ENCODE peak calls at places on chromosomes 12 and 14, in four cellular contexts. One of them, this sample, is unnamed.

GRCh38 chr12:96046543-96047137 is 11.3 kb upstream of the LTA4H start:
- DNase-seq in H1: no peak
- DNase-seq in HepG2: no peak
- DNase-seq in A549: no peak
- DNase-seq in this sample: no peak

GRCh38 chr12:111180830-111181726 is 187.8 kb downstream of the PHETA1 start:
- DNase-seq in H1: no peak
- DNase-seq in HepG2: no peak
- DNase-seq in A549: no peak
- DNase-seq in this sample: peak

GRCh38 chr12:77746108-77746507 is 84.6 kb upstream of the NAV3 start:
- DNase-seq in H1: no peak
- DNase-seq in A549: no peak
- DNase-seq in HepG2: no peak
- DNase-seq in this sample: no peak

GRCh38 chr14:65019944-65020566 is 33.4 kb downstream of the FNTB start:
- DNase-seq in H1: no peak
- DNase-seq in A549: peak
- DNase-seq in HepG2: peak
- DNase-seq in this sample: peak

GRCh38 chr12:118760623-118761022 is 220.7 kb upstream of the SRRM4 start:
- DNase-seq in HepG2: no peak
- DNase-seq in A549: no peak
- DNase-seq in H1: no peak
- DNase-seq in this sample: no peak

GRCh38 chr14:93031505-93032300 is 84.0 kb downstream of the ITPK1 start:
- DNase-seq in A549: no peak
- DNase-seq in HepG2: no peak
- DNase-seq in H1: no peak
- DNase-seq in this sample: no peak

GRCh38 chr14:98999345-98999744 is 272.7 kb downstream of the BCL11B start:
- DNase-seq in HepG2: no peak
- DNase-seq in A549: no peak
- DNase-seq in H1: no peak
- DNase-seq in this sample: no peak

GRCh38 chr14:84643438-84643837 is 886.5 kb upstream of the FLRT2 start:
- DNase-seq in HepG2: no peak
- DNase-seq in A549: no peak
- DNase-seq in H1: no peak
- DNase-seq in this sample: no peak

GRCh38 chr12:116276433-116277216 is 868 bp downstream of the MED13L start:
- DNase-seq in H1: peak
- DNase-seq in HepG2: peak
- DNase-seq in A549: peak
- DNase-seq in this sample: peak

DNA sequence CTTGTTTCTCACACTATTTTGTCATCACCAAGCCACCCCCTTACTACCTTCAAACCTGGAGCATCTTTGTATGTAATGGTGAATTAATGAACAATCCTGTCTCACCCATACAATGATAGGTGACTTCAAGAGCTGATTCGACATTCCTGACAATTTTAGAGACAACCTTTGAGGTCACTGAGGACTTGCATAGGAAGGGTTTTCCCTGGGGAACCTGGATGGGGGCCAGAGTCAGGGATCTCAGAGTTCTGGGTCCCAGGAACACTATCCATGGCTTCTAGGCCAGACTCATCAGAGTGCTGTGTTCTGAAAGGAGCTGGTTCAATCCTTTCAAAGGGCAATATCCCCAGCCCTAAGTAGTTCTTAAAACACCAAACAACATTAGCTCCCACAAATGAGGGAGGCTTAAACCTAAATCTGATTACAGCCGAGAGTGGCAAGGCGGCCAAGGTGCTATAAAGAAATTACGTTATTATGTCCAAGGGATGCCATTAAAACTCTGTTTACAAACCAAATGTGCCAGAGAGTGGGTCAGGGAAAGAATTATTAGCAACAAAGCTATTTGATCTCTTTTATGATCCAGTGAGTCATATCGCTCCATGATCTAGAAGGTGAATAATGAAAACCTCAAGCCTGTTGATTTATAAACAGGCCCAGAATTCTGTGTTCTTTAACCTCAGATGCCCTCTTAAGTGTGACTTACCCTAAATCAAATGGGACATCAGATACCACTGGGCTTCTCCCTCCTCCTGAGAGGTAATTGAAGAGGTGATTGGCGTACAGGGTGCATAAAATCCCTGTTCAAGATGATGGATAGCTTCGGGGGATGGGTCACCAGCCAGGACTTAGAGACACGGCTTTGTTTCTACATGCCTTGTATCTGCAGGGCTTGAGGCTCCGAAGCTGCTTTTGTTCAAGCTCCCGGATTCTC is 230.2 kb upstream of the TBX3 start:
- DNase-seq in H1: no peak
- DNase-seq in A549: peak
- DNase-seq in HepG2: no peak
- DNase-seq in this sample: no peak
- TF ChIP-seq PHF8 in H1: no peak
- TF ChIP-seq PHF8 in A549: no peak
- TF ChIP-seq PHF8 in HepG2: no peak
- TF ChIP-seq PHF8 in this sample: no peak

DNA sequence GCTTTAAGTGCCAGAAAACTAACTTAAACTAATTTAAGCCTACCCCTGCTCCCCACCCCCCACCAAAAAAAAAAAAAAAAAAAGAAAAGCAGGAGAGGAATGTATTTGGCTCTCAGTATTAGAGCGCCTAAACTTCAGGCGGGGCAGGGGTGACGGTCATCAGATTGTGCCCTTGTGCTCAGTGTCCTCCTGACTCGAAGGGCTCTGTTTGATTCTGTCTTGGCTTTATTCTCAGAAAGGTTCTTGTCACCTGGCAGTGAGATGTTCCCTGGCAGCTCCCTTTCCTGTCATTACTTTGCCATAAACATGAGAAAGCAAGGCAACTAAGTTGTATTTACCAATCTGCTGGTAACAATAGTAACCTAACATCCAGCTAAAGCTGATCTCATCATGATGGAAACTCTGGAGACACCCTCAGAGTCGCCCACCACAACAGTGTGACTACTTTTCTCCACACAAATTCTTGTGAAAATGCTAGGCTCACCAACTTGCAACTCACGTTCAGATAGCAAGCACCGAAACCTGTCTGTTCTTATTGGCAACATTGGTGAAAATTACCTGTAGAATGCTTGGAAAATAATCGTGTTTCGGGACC is 39.0 kb upstream of the WNK1 start:
- DNase-seq in H1: no peak
- DNase-seq in A549: no peak
- DNase-seq in HepG2: no peak
- DNase-seq in this sample: no peak
- TF ChIP-seq PHF8 in H1: no peak
- TF ChIP-seq PHF8 in A549: no peak
- TF ChIP-seq PHF8 in HepG2: no peak
- TF ChIP-seq PHF8 in this sample: no peak

DNA sequence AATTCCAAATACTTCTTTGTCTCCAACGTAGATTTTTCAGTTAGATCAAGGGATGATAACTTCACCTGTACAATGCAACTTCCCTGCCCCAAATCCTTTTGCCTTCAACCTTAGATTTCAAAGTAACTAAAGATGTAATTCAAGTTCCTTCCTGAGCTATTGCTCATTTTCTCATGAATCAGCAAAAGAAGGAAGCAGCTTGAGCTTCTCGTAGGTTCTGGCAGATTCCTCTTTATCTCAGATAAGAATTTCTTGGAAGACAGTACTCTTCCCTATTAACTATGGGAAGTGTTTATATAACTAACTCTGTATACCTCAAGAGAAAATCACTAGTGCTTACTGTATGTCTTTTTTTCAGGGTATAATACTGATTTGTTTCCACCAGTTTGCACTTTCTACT is 203.8 kb downstream of the RASSF9 start:
- DNase-seq in HepG2: no peak
- DNase-seq in H1: no peak
- DNase-seq in A549: no peak
- DNase-seq in this sample: no peak
- TF ChIP-seq PHF8 in HepG2: no peak
- TF ChIP-seq PHF8 in H1: no peak
- TF ChIP-seq PHF8 in A549: no peak
- TF ChIP-seq PHF8 in this sample: no peak

DNA sequence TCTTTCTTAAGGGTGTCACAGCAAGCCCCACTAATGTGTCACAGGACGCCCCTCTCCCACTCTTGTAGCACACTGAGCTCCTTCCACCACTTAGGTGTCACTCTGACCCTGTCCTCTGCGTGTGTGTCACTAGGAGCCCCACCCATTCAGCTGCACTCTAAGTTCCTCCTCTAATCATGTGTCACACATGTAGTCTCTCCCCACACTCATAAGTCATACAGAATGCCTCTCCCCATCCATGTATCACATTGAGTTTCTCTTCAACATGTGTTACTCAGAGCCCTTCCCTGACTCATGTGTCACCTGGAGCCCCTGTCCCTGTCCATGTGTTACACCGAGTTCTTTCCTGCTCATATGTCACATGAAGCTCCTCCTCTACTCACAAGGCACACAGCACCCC is 31.3 kb downstream of the RTL1 start:
- DNase-seq in H1: no peak
- DNase-seq in A549: peak
- DNase-seq in HepG2: no peak
- DNase-seq in this sample: no peak
- TF ChIP-seq PHF8 in H1: no peak
- TF ChIP-seq PHF8 in A549: no peak
- TF ChIP-seq PHF8 in HepG2: no peak
- TF ChIP-seq PHF8 in this sample: no peak

GRCh38 chr12:23810327-23810902 is 139.1 kb downstream of the SOX5 start:
- DNase-seq in H1: no peak
- DNase-seq in A549: no peak
- DNase-seq in HepG2: no peak
- DNase-seq in this sample: peak
- TF ChIP-seq PHF8 in H1: no peak
- TF ChIP-seq PHF8 in A549: no peak
- TF ChIP-seq PHF8 in HepG2: no peak
- TF ChIP-seq PHF8 in this sample: no peak

GRCh38 chr12:121391619-121392324 is 8.1 kb upstream of the RNF34 start:
- DNase-seq in H1: no peak
- DNase-seq in A549: no peak
- DNase-seq in HepG2: no peak
- DNase-seq in this sample: peak
- TF ChIP-seq PHF8 in H1: no peak
- TF ChIP-seq PHF8 in A549: no peak
- TF ChIP-seq PHF8 in HepG2: no peak
- TF ChIP-seq PHF8 in this sample: no peak

GRCh38 chr12:40204337-40204736 is 20.5 kb upstream of the LRRK2 start:
- DNase-seq in HepG2: no peak
- DNase-seq in H1: no peak
- DNase-seq in A549: no peak
- DNase-seq in this sample: no peak

GRCh38 chr12:40197590-40197989 is 27.2 kb upstream of the LRRK2 start:
- DNase-seq in A549: no peak
- DNase-seq in H1: no peak
- DNase-seq in HepG2: no peak
- DNase-seq in this sample: no peak

GRCh38 chr12:40202095-40203059 is 22.4 kb upstream of the LRRK2 start:
- DNase-seq in HepG2: no peak
- DNase-seq in H1: no peak
- DNase-seq in A549: no peak
- DNase-seq in this sample: no peak

GRCh38 chr12:40203060-40203430 is 21.8 kb upstream of the LRRK2 start:
- DNase-seq in H1: no peak
- DNase-seq in A549: no peak
- DNase-seq in HepG2: no peak
- DNase-seq in this sample: no peak

DNA sequence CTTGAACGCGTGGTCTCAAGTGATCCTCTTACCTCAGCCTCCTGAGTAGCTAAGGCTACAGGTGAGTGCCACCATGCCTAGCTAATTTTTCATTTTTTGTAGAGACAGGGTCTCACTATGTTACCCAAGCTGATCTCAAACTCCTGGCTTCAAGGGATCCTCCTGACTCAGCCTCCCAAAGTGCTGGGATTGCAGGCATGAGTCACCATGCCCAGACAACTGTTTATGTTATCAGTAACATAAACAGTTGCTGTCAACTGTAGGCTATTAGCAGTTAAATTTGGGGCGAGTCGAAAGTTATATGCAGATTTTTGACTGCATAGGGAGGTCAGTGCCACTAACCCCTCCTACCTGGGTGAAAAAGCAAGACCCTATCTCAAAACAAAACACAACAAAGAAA is 26.2 kb upstream of the LRRK2 start:
- DNase-seq in HepG2: no peak
- DNase-seq in H1: no peak
- DNase-seq in A549: no peak
- DNase-seq in this sample: no peak
- TF ChIP-seq PHF8 in HepG2: no peak
- TF ChIP-seq PHF8 in H1: no peak
- TF ChIP-seq PHF8 in A549: no peak
- TF ChIP-seq PHF8 in this sample: no peak